ENCODE peak calls at places on chromosomes 13 and 19, in nine cellular contexts. F is Peyer's patch; J is mammary epithelial cell; P is Karpas-422; B is Jurkat, Clone E6-1; Q is fibroblast of villous mesenchyme; Z is CD8-positive, alpha-beta memory T cell; S is neuronal stem cell; M is tibial nerve. R is an unnamed sample.

GRCh38 chr19:53537126-53537522 is 821 bp upstream of the ZNF331 start:
- DNase-seq in P (no peak), J (no peak), Z (peak; percentile 51), B (no peak), S (no peak), M (no peak), Q (no peak), F (no peak), R (no peak)

GRCh38 chr19:50835785-50836542 is 2.6 kb upstream of the KLK15 start:
- DNase-seq in P (peak; percentile 84), Q (peak; percentile 50), B (peak; percentile 49), Z (peak; percentile 42), S (peak; percentile 71), F (peak; percentile 91), M (peak; percentile 54), J (peak; percentile 67), R (no peak)

GRCh38 chr13:21676611-21677021 is 5.7 kb downstream of the FGF9 start:
- DNase-seq in M (no peak), Q (no peak), J (no peak), S (peak; percentile 6), B (no peak), F (peak; percentile 58), P (peak; percentile 64), Z (no peak), R (no peak)

GRCh38 chr19:49102303-49102702 is 11.9 kb upstream of the LIN7B start:
- DNase-seq in F (no peak), S (no peak), B (no peak), M (no peak), Z (no peak), J (no peak), Q (no peak), P (no peak), R (no peak)

GRCh38 chr19:40759352-40759751 is 8.3 kb downstream of the SNRPA start:
- DNase-seq in S (no peak), Q (no peak), P (no peak), F (no peak), Z (no peak), B (no peak), J (no peak), M (no peak), R (no peak)

GRCh38 chr13:97339019-97339988 is 94.7 kb upstream of the RAP2A start:
- DNase-seq in B (no peak), S (no peak), J (peak; percentile 55), Z (no peak), M (peak; percentile 36), Q (peak; percentile 94), F (no peak), P (no peak), R (no peak)

GRCh38 chr13:45367358-45367757 is 26.4 kb upstream of the TPT1 start:
- DNase-seq in J (peak; percentile 99), M (no peak), P (peak; percentile 66), B (peak; percentile 67), F (peak; percentile 72), Z (peak; percentile 83), Q (peak; percentile 65), S (no peak), R (no peak)

GRCh38 chr19:5719274-5719960 is 529 bp downstream of the LONP1 start:
- DNase-seq in J (peak; percentile 33), S (no peak), M (no peak), F (no peak), P (peak; percentile 71), Q (peak; percentile 59), Z (no peak), B (no peak), R (no peak)

GRCh38 chr19:46834121-46834520 is 16.5 kb downstream of the AP2S1 start:
- DNase-seq in M (no peak), J (no peak), P (no peak), Z (no peak), Q (no peak), S (no peak), F (no peak), B (no peak), R (no peak)

GRCh38 chr19:6232567-6232966 is 47.2 kb downstream of the MLLT1 start:
- DNase-seq in B (no peak), F (no peak), S (no peak), M (no peak), J (peak; percentile 64), Z (no peak), P (no peak), Q (peak; percentile 90), R (no peak)

GRCh38 chr13:39773833-39774232 is 118.4 kb downstream of the COG6 start:
- DNase-seq in S (no peak), J (no peak), Q (no peak), B (no peak), M (no peak), P (no peak), F (no peak), Z (no peak), R (no peak)

GRCh38 chr13:39273953-39274352 is 235.7 kb downstream of the NHLRC3 start:
- DNase-seq in Q (peak; percentile 11), B (peak; percentile 1), J (no peak), M (no peak), F (no peak), P (peak; percentile 42), Z (no peak), S (no peak), R (no peak)

GRCh38 chr19:49938662-49939061 is 9.4 kb upstream of the NUP62 start:
- DNase-seq in P (no peak), Z (no peak), S (no peak), J (no peak), F (no peak), Q (no peak), B (no peak), M (no peak), R (no peak)

GRCh38 chr13:100274942-100275506 is 186.1 kb downstream of the PCCA start:
- DNase-seq in Z (no peak), F (no peak), B (no peak), J (no peak), S (no peak), M (no peak), P (no peak), Q (peak; percentile 42), R (no peak)

GRCh38 chr19:14473915-14474578 is 1.1 kb downstream of the PTGER1 start:
- DNase-seq in F (no peak), Z (no peak), P (no peak), M (no peak), S (no peak), Q (no peak), B (no peak), J (no peak), R (no peak)

GRCh38 chr19:14473073-14473790 is 1.9 kb downstream of the PTGER1 start:
- DNase-seq in M (no peak), Q (no peak), F (no peak), Z (peak; percentile 12), J (no peak), P (no peak), S (no peak), B (no peak), R (no peak)

GRCh38 chr19:14475251-14476073 is at the start of gene PTGER1:
- DNase-seq in P (no peak), B (no peak), Q (peak; percentile 68), M (no peak), S (no peak), J (peak; percentile 31), F (no peak), Z (no peak), R (no peak)

GRCh38 chr19:14476307-14476662 is 1.1 kb upstream of the PTGER1 start:
- DNase-seq in P (no peak), M (no peak), Z (no peak), J (no peak), F (no peak), Q (no peak), B (no peak), S (no peak), R (no peak)

DNA sequence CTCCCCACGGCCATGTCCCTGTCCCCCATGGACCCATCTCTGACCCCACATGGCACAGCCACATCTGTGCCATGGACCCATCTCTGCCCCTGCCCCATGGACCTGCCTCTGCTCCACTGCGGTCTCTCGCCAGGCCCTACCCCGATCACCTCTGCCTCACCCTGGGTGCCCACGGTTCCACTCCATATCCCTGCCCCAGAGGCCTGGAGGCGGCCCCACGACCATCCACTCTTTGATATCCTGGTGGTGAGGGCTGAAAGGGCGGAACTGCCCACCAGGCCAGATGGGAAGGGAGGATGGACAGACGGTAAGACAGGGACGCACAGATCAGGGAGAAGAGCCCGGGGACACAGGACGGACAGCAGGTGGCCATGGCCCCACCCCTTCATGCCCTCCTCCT is 327 bp downstream of the PTGER1 start:
- DNase-seq in F (no peak), Q (no peak), P (no peak), M (no peak), Z (no peak), S (no peak), J (no peak), B (no peak), R (no peak)
- H3K4me3 ChIP-seq in F (no peak overlapping the region), Q (peak overlapping the region; percentile 54), P (no peak overlapping the region), M (no peak overlapping the region), Z (no peak overlapping the region), S (no peak overlapping the region), J (no peak overlapping the region), B (no peak overlapping the region), R (no peak overlapping the region)

DNA sequence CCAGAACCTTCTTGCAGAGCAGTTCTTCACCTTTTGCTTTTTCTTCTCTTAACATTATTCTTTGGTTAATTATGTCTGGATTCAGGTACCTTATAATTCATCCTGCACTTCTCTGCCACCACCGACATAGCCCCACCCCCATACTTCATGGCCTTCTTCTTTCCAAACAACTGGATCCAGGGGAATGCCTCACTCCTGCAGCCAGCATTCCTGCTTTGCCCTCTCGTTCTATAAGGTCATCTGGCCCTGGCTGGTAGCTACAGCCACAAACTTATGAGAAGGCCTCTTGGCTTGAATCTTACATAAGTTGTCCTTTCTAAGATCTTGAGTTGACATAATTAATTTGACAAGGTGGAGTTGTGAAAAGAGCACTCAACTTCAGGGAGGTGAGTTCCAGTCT is 84.1 kb upstream of the FRY start:
- DNase-seq in Q (no peak), F (no peak), Z (no peak), M (no peak), S (no peak), P (no peak), B (no peak), J (no peak), R (no peak)
- H3K4me3 ChIP-seq in Q (peak overlapping the region; percentile 10), F (no peak overlapping the region), Z (no peak overlapping the region), M (no peak overlapping the region), S (no peak overlapping the region), P (no peak overlapping the region), B (no peak overlapping the region), J (no peak overlapping the region), R (no peak overlapping the region)

DNA sequence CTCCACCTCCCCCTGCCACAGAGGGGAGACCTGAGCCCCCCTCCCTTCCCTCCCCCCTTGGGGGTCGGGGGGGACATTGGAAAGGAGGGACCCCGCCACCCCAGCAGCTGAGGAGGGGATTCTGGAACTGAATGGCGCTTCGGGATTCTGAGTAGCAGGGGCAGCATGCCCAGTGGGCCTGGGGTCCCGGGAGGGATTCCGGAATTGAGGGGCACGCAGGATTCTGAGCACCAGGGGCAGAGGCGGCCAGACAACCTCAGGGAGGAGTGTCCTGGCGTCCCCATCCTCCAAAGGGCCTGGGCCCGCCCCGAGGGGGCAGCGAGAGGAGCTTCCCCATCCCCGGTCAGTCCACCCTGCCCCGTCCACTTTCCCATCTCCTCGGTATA is 2.4 kb upstream of the APOE start:
- DNase-seq in F (no peak), Q (no peak), Z (no peak), J (no peak), P (no peak), B (no peak), S (no peak), M (no peak), R (no peak)
- H3K4me3 ChIP-seq in F (no peak overlapping the region), Q (no peak overlapping the region), Z (no peak overlapping the region), J (no peak overlapping the region), P (no peak overlapping the region), B (no peak overlapping the region), S (no peak overlapping the region), M (no peak overlapping the region), R (no peak overlapping the region)

GRCh38 chr19:36915992-36916830 is at the start of the genes ZNF568 and ZNF829:
- DNase-seq in F (peak; percentile 91), P (peak; percentile 61), S (peak; percentile 80), B (peak; percentile 74), M (peak; percentile 83), Q (peak; percentile 92), Z (peak; percentile 95), J (peak; percentile 89), R (no peak)
- H3K4me3 ChIP-seq in F (peak within 1 kb of the TSS; percentile 66), P (peak within 1 kb of the TSS; percentile 63), S (peak within 1 kb of the TSS; percentile 81), B (peak within 1 kb of the TSS; percentile 54), M (peak within 1 kb of the TSS; percentile 75), Q (peak within 1 kb of the TSS; percentile 91), Z (peak within 1 kb of the TSS; percentile 79), J (peak within 1 kb of the TSS; percentile 81), R (peak within 1 kb of the TSS; percentile 64)

R was measured in vagina.